ENCODE peak calls at places on chromosome 10, in seven cellular contexts. R, K, Y, G, F, D and Z are unnamed samples.
A peak's percentile ranks its signal among the peaks of the same experiment; 100 is the strongest.

GRCh38 chr10:114609518-114610426 is 48.3 kb downstream of the ABLIM1 start:
- DNase-seq in G (no peak), D (no peak), Y (no peak), F (no peak), K (no peak), R (no peak), Z (no peak)

GRCh38 chr10:33556581-33556980 is 222.1 kb upstream of the NRP1 start:
- DNase-seq in Y (no peak), F (no peak), K (no peak), D (no peak), R (no peak), G (no peak), Z (no peak)

GRCh38 chr10:103493911-103494877 is 689 bp downstream of the NEURL1 start:
- DNase-seq in R (no peak), K (no peak), D (no peak), G (no peak), F (no peak), Y (no peak), Z (no peak)

GRCh38 chr10:132836248-132836831 is 50.4 kb upstream of the NKX6-2 start:
- DNase-seq in D (peak; percentile 64), R (peak; percentile 87), K (no peak), F (no peak), G (no peak), Y (no peak), Z (no peak)

GRCh38 chr10:4661572-4662255 is 164.3 kb upstream of the AKR1E2 start:
- DNase-seq in K (peak; percentile 29), D (peak; percentile 93), G (peak; percentile 75), F (peak; percentile 73), Y (no peak), R (peak; percentile 86), Z (peak; percentile 68)

GRCh38 chr10:1156921-1157614 is 100.9 kb downstream of the WDR37 start:
- DNase-seq in Y (no peak), F (no peak), G (no peak), R (no peak), K (no peak), D (peak; percentile 45), Z (no peak)

GRCh38 chr10:37434091-37434490 is 308.7 kb downstream of the ANKRD30A start:
- DNase-seq in K (no peak), F (no peak), Y (no peak), R (no peak), D (no peak), G (no peak), Z (no peak)

GRCh38 chr10:32340596-32341180 is 6.3 kb downstream of the EPC1 start:
- DNase-seq in R (no peak), K (no peak), Y (no peak), F (no peak), G (no peak), D (no peak), Z (no peak)

GRCh38 chr10:44280615-44281014 is 104.3 kb downstream of the CXCL12 start:
- DNase-seq in K (no peak), Y (no peak), F (no peak), R (no peak), D (peak; percentile 79), G (peak; percentile 26), Z (peak; percentile 51)

GRCh38 chr10:117562220-117562619 is 19.7 kb downstream of the EMX2 start:
- DNase-seq in G (no peak), K (no peak), D (no peak), R (no peak), Y (no peak), F (no peak), Z (no peak)

GRCh38 chr10:5476918-5477525 is 22.3 kb downstream of the CALML5 start:
- DNase-seq in R (no peak), F (no peak), G (peak; percentile 28), K (no peak), D (no peak), Y (no peak), Z (no peak)

GRCh38 chr10:129864601-129865126 is 99.4 kb downstream of the EBF3 start:
- DNase-seq in Y (peak; percentile 2), D (no peak), F (no peak), K (no peak), G (peak; percentile 37), R (no peak), Z (no peak)

GRCh38 chr10:3812141-3812540 is 27.1 kb upstream of the KLF6 start:
- DNase-seq in G (no peak), K (no peak), Y (no peak), D (no peak), R (no peak), F (no peak), Z (no peak)

GRCh38 chr10:22682237-22683192 is 31.9 kb downstream of the PIP4K2A start:
- DNase-seq in G (peak; percentile 90), R (no peak), K (peak; percentile 42), Y (peak; percentile 58), D (no peak), F (no peak), Z (no peak)

GRCh38 chr10:83153714-83154113 is 985.6 kb upstream of the GHITM start:
- DNase-seq in G (no peak), D (no peak), Y (no peak), R (no peak), F (no peak), K (no peak), Z (no peak)

GRCh38 chr10:131344747-131345146 is 33.2 kb upstream of the TCERG1L start:
- DNase-seq in D (no peak), R (no peak), K (no peak), G (no peak), F (no peak), Y (no peak), Z (no peak)

GRCh38 chr10:12187321-12187905 is 8.3 kb downstream of the NUDT5 start:
- DNase-seq in Y (no peak), G (no peak), R (no peak), K (no peak), D (no peak), F (no peak), Z (no peak)

GRCh38 chr10:110901954-110902819 is 16.8 kb downstream of the BBIP1 start:
- DNase-seq in D (no peak), K (no peak), Y (peak; percentile 80), G (peak; percentile 94), R (no peak), F (no peak), Z (no peak)

GRCh38 chr10:71222541-71223364 is 10.4 kb downstream of the UNC5B start:
- DNase-seq in R (peak; percentile 38), D (peak; percentile 40), F (peak; percentile 47), Y (peak; percentile 79), K (no peak), G (peak; percentile 44), Z (no peak)
- TF ChIP-seq CTCF in R (no peak), D (no peak), F (no peak), Y (no peak), K (no peak), G (no peak), Z (no peak)

GRCh38 chr10:122207596-122207995 is 63.5 kb upstream of the BTBD16 start:
- DNase-seq in D (no peak), G (no peak), F (no peak), K (no peak), R (no peak), Y (peak; percentile 51), Z (no peak)

GRCh38 chr10:122204691-122205489 is 66.2 kb upstream of the BTBD16 start:
- DNase-seq in D (no peak), R (no peak), G (no peak), Y (no peak), F (no peak), K (no peak), Z (no peak)

GRCh38 chr10:122208616-122209430 is 62.3 kb upstream of the BTBD16 start:
- DNase-seq in K (no peak), F (no peak), Y (no peak), R (no peak), G (no peak), D (no peak), Z (no peak)

GRCh38 chr10:122207135-122207534 is 64.0 kb upstream of the BTBD16 start:
- DNase-seq in K (no peak), R (no peak), Y (no peak), F (no peak), G (no peak), D (no peak), Z (no peak)

GRCh38 chr10:122206471-122207065 is 64.5 kb upstream of the BTBD16 start:
- DNase-seq in G (peak; percentile 20), R (no peak), D (no peak), K (no peak), Y (peak; percentile 26), F (no peak), Z (no peak)
- TF ChIP-seq CTCF in G (peak; percentile 7), R (no peak), D (no peak), K (no peak), Y (peak; percentile 12), F (peak; percentile 5), Z (no peak)

GRCh38 chr10:30709229-30709628 is 79.7 kb upstream of the LYZL2 start:
- DNase-seq in Y (no peak), R (no peak), F (no peak), G (no peak), K (no peak), D (no peak), Z (no peak)
- TF ChIP-seq CTCF in Y (no peak), R (no peak), F (no peak), G (no peak), K (no peak), D (no peak), Z (no peak)

GRCh38 chr10:112022196-112022595 is 161.4 kb downstream of the GPAM start:
- DNase-seq in R (no peak), F (no peak), Y (no peak), G (peak; percentile 21), K (no peak), D (no peak), Z (no peak)
- TF ChIP-seq CTCF in R (no peak), F (no peak), Y (no peak), G (peak; percentile 20), K (no peak), D (no peak), Z (no peak)